ENCODE peak calls at places on chromosomes 5 and 9, in eight cellular contexts. M, I, R, P, E, U, C and A are unnamed samples.

GRCh38 chr5:10621837-10622236 is 58.0 kb downstream of the ANKRD33B start:
- DNase-seq in M (no peak), I (no peak), R (no peak), P (no peak), E (no peak), U (no peak), C (peak), A (no peak)

GRCh38 chr9:75979362-75979761 is 88.9 kb downstream of the PCSK5 start:
- DNase-seq in M (no peak), I (no peak), R (no peak), P (peak), E (no peak), U (no peak), C (no peak), A (no peak)

GRCh38 chr5:8961219-8961618 is 584.7 kb downstream of the SEMA5A start:
- DNase-seq in M (no peak), I (no peak), R (no peak), P (no peak), E (no peak), U (no peak), C (no peak), A (no peak)

GRCh38 chr9:120713257-120714087 is 798 bp downstream of the MEGF9 start:
- DNase-seq in M (no peak), I (no peak), R (no peak), P (peak), E (peak), U (no peak), C (no peak), A (no peak)

GRCh38 chr9:100440071-100440470 is 13.1 kb downstream of the MSANTD3 start:
- DNase-seq in M (no peak), I (peak), R (no peak), P (no peak), E (no peak), U (no peak), C (no peak), A (no peak)

GRCh38 chr9:87490225-87490624 is 7.4 kb upstream of the DAPK1 start:
- DNase-seq in M (no peak), I (no peak), R (no peak), P (no peak), E (no peak), U (no peak), C (no peak), A (no peak)

GRCh38 chr5:2282034-2282690 is 399.4 kb upstream of the IRX4 start:
- DNase-seq in M (no peak), I (no peak), R (no peak), P (no peak), E (no peak), U (no peak), C (no peak), A (no peak)

GRCh38 chr9:127545196-127546124 is 66.6 kb upstream of the STXBP1 start:
- DNase-seq in M (no peak), I (peak), R (no peak), P (no peak), E (no peak), U (no peak), C (no peak), A (no peak)